ENCODE peak calls at places on chromosomes 7 and 10, in ten cellular contexts. C, F, P, Q, D, S, V, U, E and I are unnamed samples.

GRCh38 chr10:127441350-127442219 is 107.5 kb upstream of the NPS start:
- DNase-seq in C (no peak), F (peak; percentile 9), P (no peak), Q (peak; percentile 28), D (no peak), S (no peak), V (no peak), U (no peak), E (peak; percentile 47), I (no peak)

GRCh38 chr10:50464004-50464409 is 159.7 kb downstream of the SGMS1 start:
- DNase-seq in C (no peak), F (no peak), P (no peak), Q (peak; percentile 74), D (no peak), S (no peak), V (no peak), U (no peak), E (peak; percentile 58), I (no peak)

GRCh38 chr10:11683529-11684320 is 58.5 kb upstream of the ECHDC3 start:
- DNase-seq in C (no peak), F (no peak), P (no peak), Q (no peak), D (no peak), S (no peak), V (no peak), U (no peak), E (no peak), I (no peak)

GRCh38 chr10:128257404-128257803 is 131.2 kb upstream of the MKI67 start:
- DNase-seq in C (no peak), F (no peak), P (no peak), Q (no peak), D (no peak), S (no peak), V (no peak), U (no peak), E (no peak), I (no peak)

GRCh38 chr7:886626-887487 is 10.5 kb downstream of the GET4 start:
- DNase-seq in C (peak; percentile 42), F (no peak), P (no peak), Q (no peak), D (peak; percentile 85), S (no peak), V (no peak), U (no peak), E (peak; percentile 53), I (no peak)

GRCh38 chr7:156969972-156970420 is 20.5 kb downstream of the NOM1 start:
- DNase-seq in C (no peak), F (no peak), P (no peak), Q (peak; percentile 36), D (no peak), S (no peak), V (no peak), U (no peak), E (no peak), I (no peak)

GRCh38 chr10:7378602-7379403 is 32.0 kb downstream of the SFMBT2 start:
- DNase-seq in C (no peak), F (no peak), P (no peak), Q (no peak), D (no peak), S (no peak), V (no peak), U (no peak), E (peak; percentile 2), I (no peak)

GRCh38 chr10:89355373-89355772 is 22.5 kb upstream of the IFIT1B start:
- DNase-seq in C (no peak), F (no peak), P (no peak), Q (peak; percentile 71), D (no peak), S (no peak), V (no peak), U (no peak), E (no peak), I (no peak)

GRCh38 chr10:14971867-14972448 is 12.8 kb downstream of the MEIG1 start:
- DNase-seq in C (no peak), F (peak; percentile 39), P (no peak), Q (peak; percentile 31), D (no peak), S (no peak), V (no peak), U (no peak), E (no peak), I (no peak)

DNA sequence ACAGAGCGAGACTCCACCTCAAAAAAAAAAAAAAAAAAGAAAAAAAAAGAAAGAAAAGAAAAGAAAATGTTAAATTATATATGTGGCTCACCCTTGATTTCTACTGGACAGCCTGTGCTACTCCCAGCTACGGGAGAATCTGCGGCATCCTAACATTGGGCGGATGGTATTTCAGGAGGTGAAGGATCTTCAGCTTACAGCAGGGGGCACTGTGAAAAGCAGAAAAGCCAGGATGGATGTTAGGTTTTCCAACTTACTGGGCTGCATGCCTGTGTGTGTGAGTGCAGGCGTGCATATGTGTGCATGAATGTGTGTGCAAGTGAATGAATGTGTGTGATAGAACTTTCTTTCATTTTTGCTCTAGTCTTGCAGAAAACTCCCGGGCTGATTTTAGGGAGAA is 1066.5 kb downstream of the TYW1 start:
- DNase-seq in C (no peak), F (peak; percentile 55), P (no peak), Q (no peak), D (no peak), S (no peak), V (no peak), U (no peak), E (no peak), I (no peak)
- TF ChIP-seq CTCF in C (peak; percentile 12), F (peak; percentile 63), P (no peak), Q (peak; percentile 13), D (peak; percentile 58), S (no peak), V (peak; percentile 11), U (no peak), E (no peak), I (peak; percentile 73)

GRCh38 chr10:101162677-101163076 is 31.6 kb downstream of the TLX1 start:
- DNase-seq in C (no peak), F (no peak), P (no peak), Q (no peak), D (no peak), S (no peak), V (no peak), U (no peak), E (no peak), I (no peak)
- TF ChIP-seq CTCF in C (no peak), F (no peak), P (no peak), Q (no peak), D (no peak), S (no peak), V (no peak), U (no peak), E (no peak), I (no peak)

GRCh38 chr10:75191821-75192568 is 18.6 kb upstream of the VDAC2 start:
- DNase-seq in C (no peak), F (no peak), P (peak; percentile 78), Q (peak; percentile 88), D (peak; percentile 52), S (peak; percentile 55), V (no peak), U (no peak), E (peak; percentile 83), I (no peak)
- TF ChIP-seq CTCF in C (no peak), F (no peak), P (no peak), Q (no peak), D (no peak), S (no peak), V (no peak), U (no peak), E (no peak), I (no peak)

GRCh38 chr10:122980209-122981065 is at the start of gene PSTK:
- DNase-seq in C (peak; percentile 89), F (peak; percentile 95), P (peak; percentile 95), Q (peak; percentile 94), D (peak; percentile 91), S (peak; percentile 91), V (peak; percentile 97), U (peak; percentile 96), E (peak; percentile 96), I (peak; percentile 93)

GRCh38 chr10:122983898-122984297 is 3.7 kb downstream of the PSTK start:
- DNase-seq in C (no peak), F (no peak), P (no peak), Q (no peak), D (no peak), S (no peak), V (no peak), U (no peak), E (no peak), I (no peak)

GRCh38 chr10:122984708-122985107 is 4.5 kb downstream of the PSTK start:
- DNase-seq in C (no peak), F (no peak), P (no peak), Q (no peak), D (no peak), S (no peak), V (no peak), U (no peak), E (no peak), I (no peak)

GRCh38 chr10:122986340-122986739 is 6.1 kb downstream of the PSTK start:
- DNase-seq in C (no peak), F (no peak), P (no peak), Q (no peak), D (no peak), S (no peak), V (no peak), U (no peak), E (no peak), I (no peak)

DNA sequence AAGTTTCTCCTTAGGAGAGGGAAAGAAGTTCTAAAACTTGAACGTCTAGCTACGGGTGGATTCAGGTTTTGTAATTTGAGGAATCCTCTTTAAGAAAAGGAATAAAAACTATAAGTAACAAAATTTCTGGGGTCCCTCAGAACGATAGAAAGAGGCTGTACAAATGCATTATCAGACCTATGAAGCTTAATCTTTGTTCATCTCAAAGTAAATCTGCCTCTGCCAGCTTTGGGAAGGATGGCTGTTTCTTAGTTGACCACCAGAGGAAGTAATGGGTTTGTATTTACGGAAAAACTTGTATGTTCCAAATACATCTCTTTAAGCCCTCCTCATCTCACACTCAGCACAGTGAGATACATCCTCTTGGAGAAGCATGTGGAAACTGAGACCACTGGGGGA is 864 bp downstream of the PSTK start:
- DNase-seq in C (no peak), F (peak; percentile 51), P (no peak), Q (peak; percentile 77), D (no peak), S (no peak), V (peak; percentile 28), U (peak; percentile 30), E (no peak), I (no peak)
- TF ChIP-seq CTCF in C (no peak), F (peak; percentile 52), P (no peak), Q (peak; percentile 64), D (peak; percentile 30), S (peak; percentile 49), V (peak; percentile 20), U (no peak), E (peak; percentile 37), I (peak; percentile 68)

GRCh38 chr7:159195926-159196325 is 51.3 kb upstream of the VIPR2 start:
- DNase-seq in C (no peak), F (no peak), P (no peak), Q (no peak), D (no peak), S (no peak), V (no peak), U (no peak), E (no peak), I (no peak)
- TF ChIP-seq CTCF in C (no peak), F (no peak), P (no peak), Q (no peak), D (no peak), S (no peak), V (no peak), U (no peak), E (no peak), I (no peak)

GRCh38 chr7:57305192-57305748 is 144.7 kb upstream of the ZNF716 start:
- DNase-seq in C (no peak), F (no peak), P (no peak), Q (no peak), D (no peak), S (no peak), V (no peak), U (no peak), E (no peak), I (no peak)
- TF ChIP-seq CTCF in C (no peak), F (no peak), P (no peak), Q (no peak), D (peak; percentile 71), S (no peak), V (no peak), U (no peak), E (no peak), I (peak; percentile 18)